ENCODE peak calls at places on chromosome 3, in five cellular contexts. U is right atrium auricular region, Z is testis, X is PC-3, P is K562. N is an unnamed sample.

GRCh38 chr3:55243686-55244085 is 243.4 kb downstream of the WNT5A start:
- DNase-seq in Z (no peak), X (no peak), P (no peak), U (no peak), N (no peak)

GRCh38 chr3:180802837-180803236 is 109.6 kb upstream of the FXR1 start:
- DNase-seq in U (no peak), Z (no peak), P (no peak), X (peak), N (no peak)

GRCh38 chr3:149964296-149964695 is 6.4 kb downstream of the PFN2 start:
- DNase-seq in P (no peak), Z (no peak), X (no peak), U (no peak), N (no peak)

GRCh38 chr3:125359700-125360099 is 15.4 kb downstream of the ZNF148 start:
- DNase-seq in Z (no peak), P (no peak), U (no peak), X (no peak), N (no peak)

GRCh38 chr3:194446172-194446571 is 40.6 kb downstream of the ATP13A3 start:
- DNase-seq in X (no peak), P (no peak), U (no peak), Z (no peak), N (no peak)

GRCh38 chr3:41933154-41933676 is 28.7 kb downstream of the ULK4 start:
- DNase-seq in Z (no peak), X (peak), P (no peak), U (no peak), N (peak)

GRCh38 chr3:160748787-160749186 is 7.2 kb upstream of the PPM1L start:
- DNase-seq in U (no peak), P (no peak), Z (no peak), X (no peak), N (no peak)

GRCh38 chr3:59424268-59425010 is 374.6 kb upstream of the CFAP20DC start:
- DNase-seq in Z (no peak), X (peak), U (no peak), P (no peak), N (no peak)

GRCh38 chr3:63689285-63689684 is 36.8 kb downstream of the SNTN start:
- DNase-seq in Z (no peak), X (no peak), U (no peak), P (no peak), N (no peak)

GRCh38 chr3:120350431-120350941 is 1.3 kb upstream of the LRRC58 start:
- DNase-seq in U (peak), X (peak), P (peak), Z (peak), N (peak)

GRCh38 chr3:30629736-30630135 is 23.3 kb downstream of the TGFBR2 start:
- DNase-seq in Z (no peak), U (no peak), X (no peak), P (no peak), N (no peak)

GRCh38 chr3:114318295-114318694 is 24.5 kb downstream of the TIGIT start:
- DNase-seq in Z (no peak), X (no peak), P (no peak), U (no peak), N (no peak)

GRCh38 chr3:196611761-196612483 is 27.6 kb upstream of the NRROS start:
- DNase-seq in Z (no peak), X (no peak), U (no peak), P (peak), N (no peak)

GRCh38 chr3:82521657-82522056 is 760.2 kb upstream of the GBE1 start:
- DNase-seq in U (no peak), P (no peak), X (no peak), Z (no peak), N (no peak)

GRCh38 chr3:69936266-69936665 is 63.3 kb upstream of the SAMMSON start:
- DNase-seq in Z (no peak), U (no peak), X (no peak), P (no peak), N (no peak)

GRCh38 chr3:86771741-86772512 is 219.0 kb downstream of the VGLL3 start:
- DNase-seq in Z (no peak), X (no peak), U (no peak), P (no peak), N (no peak)

GRCh38 chr3:60025071-60026055 is 975.5 kb upstream of the CFAP20DC start:
- DNase-seq in X (no peak), P (no peak), U (no peak), Z (no peak), N (peak)

GRCh38 chr3:153289334-153289808 is 127.3 kb downstream of the RAP2B start:
- DNase-seq in X (peak), Z (no peak), U (no peak), P (peak), N (no peak)

GRCh38 chr3:10563396-10563795 is 58.0 kb upstream of the ATP2B2 start:
- DNase-seq in Z (no peak), U (no peak), X (no peak), P (no peak), N (no peak)

DNA sequence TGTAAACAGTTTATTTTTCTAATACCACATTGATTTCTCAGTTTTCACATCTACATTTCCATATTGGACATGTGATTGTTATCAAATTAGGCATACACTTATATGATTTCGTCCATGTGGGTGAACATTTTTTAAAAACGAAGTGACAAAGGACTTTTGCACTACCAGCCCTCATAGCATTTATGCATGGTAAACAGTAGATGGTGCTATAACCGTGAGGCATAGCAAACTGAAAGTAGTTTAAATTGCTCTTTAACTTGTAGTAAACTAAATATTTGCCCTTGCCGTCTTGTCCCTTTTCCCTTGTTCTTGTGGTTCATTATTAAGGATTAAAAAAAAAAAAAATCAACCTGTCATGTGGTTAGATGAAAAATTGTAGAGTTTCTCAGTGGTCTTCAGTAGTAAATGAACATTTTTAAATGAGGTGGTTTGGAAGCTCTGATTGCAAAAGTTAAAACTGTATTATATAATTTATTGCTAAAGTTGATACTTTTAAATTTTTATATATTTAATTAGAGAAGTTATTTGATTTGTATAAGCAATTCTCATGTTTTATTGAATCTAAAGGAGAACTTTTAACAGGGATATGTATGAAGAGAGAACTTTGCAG is 24.0 kb downstream of the STX19 start:
- DNase-seq in X (peak), P (peak), U (no peak), Z (no peak), N (peak)
- TF ChIP-seq CTCF in X (peak), P (peak), U (peak), Z (peak), N (peak)

DNA sequence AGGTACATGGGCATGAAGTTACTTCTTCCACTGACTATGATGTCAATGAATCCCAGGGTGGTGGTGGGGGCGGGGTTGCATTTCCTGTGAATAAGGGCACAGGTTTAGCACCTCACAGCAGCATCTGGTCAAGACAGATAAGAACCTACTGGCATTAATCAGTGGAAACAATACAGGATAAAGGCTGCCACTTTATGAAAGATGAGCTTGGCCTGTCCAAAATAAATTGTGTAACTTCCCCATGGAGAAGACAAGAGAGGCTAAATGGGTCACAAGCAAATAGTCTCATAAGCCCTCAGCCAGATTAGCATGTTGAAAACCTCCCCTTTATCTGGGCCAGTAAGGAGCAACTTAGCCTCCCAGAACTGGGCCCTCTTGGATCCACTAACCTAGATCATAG is 27.4 kb upstream of the PLSCR2 start:
- DNase-seq in P (peak), U (no peak), X (no peak), Z (no peak), N (no peak)
- H3K4me3 ChIP-seq in P (no peak), U (no peak), X (no peak), Z (no peak), N (no peak)

GRCh38 chr3:178794711-178795110 is 258.5 kb downstream of the KCNMB2 start:
- DNase-seq in X (no peak), Z (no peak), U (no peak), P (no peak), N (no peak)

GRCh38 chr3:178795349-178795748 is 259.1 kb downstream of the KCNMB2 start:
- DNase-seq in P (no peak), X (no peak), Z (no peak), U (no peak), N (no peak)
- TF ChIP-seq CTCF in P (no peak), X (no peak), Z (no peak), U (no peak), N (no peak)

GRCh38 chr3:62678841-62679240 is 196.4 kb downstream of the CADPS start:
- DNase-seq in Z (no peak), U (no peak), X (no peak), P (no peak), N (no peak)
- H3K4me3 ChIP-seq in Z (no peak), U (no peak), X (no peak), P (no peak), N (no peak)

GRCh38 chr3:127088511-127089430 is 104.2 kb upstream of the PRR23E start:
- DNase-seq in U (no peak), P (no peak), X (no peak), Z (no peak), N (no peak)
- TF ChIP-seq CTCF in U (no peak), P (peak), X (no peak), Z (no peak), N (no peak)

DNA sequence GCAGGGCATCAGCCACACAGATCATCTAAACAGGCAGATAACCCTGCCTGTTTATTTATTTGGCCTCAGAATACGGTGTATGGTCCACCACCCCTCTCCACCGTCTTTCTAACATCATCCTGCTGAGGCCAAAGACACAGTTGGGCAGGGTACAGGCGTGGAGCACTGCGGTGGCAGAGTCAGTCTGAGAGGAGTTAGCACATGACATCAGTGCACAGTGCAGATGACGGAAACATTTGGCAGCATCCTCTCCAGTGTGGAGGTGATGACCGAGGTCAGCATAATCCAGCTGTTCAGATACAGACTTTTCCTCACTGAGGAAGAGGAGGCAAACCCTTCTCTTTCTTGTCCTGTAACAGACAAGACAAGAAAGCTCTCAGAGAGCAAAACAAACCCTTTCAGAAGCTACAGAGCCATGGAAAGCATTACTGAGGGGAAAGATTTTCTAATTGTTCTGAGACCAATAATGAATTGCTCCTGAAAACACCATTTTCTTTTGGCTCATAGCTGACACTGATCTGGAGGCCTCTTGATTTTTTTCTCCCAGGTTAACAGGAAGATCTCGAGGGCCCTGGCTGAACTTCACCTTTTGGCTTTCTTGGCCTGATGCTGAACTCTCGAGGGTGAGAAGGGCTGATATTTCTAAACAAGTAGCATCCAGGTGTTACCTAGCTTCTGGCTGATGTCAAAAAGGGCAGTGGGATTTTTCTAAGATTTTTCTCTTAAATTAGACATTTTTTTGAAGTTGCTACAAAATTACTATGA is 20.1 kb upstream of the NFKBIZ start:
- DNase-seq in U (peak), P (no peak), X (no peak), Z (peak), N (no peak)
- H3K4me3 ChIP-seq in U (peak), P (no peak), X (peak), Z (no peak), N (peak)

GRCh38 chr3:36957072-36957471 is 12.2 kb upstream of the TRANK1 start:
- DNase-seq in X (no peak), U (no peak), P (peak), Z (no peak), N (no peak)
- TF ChIP-seq CTCF in X (peak), U (no peak), P (peak), Z (no peak), N (no peak)

GRCh38 chr3:34703058-34703457 is 904.6 kb downstream of the PDCD6IP start:
- DNase-seq in P (no peak), U (no peak), Z (no peak), X (no peak), N (no peak)
- H3K4me3 ChIP-seq in P (no peak), U (no peak), Z (no peak), X (no peak), N (no peak)

GRCh38 chr3:122680381-122681293 is at the start of gene PARP14:
- DNase-seq in U (peak), P (peak), X (peak), Z (peak), N (no peak)
- TF ChIP-seq CTCF in U (peak), P (no peak), X (peak), Z (no peak), N (no peak)